ENCODE peak calls at places on chromosomes 13 and 19, in nine cellular contexts. One of them, this sample, is unnamed. For H3K27me3, the result is how much of the 10 kb centered on the place peaks cover.

GRCh38 chr19:52520013-52520412 is 7.5 kb upstream of the ZNF808 start:
- DNase-seq in Peyer's patch: no peak
- DNase-seq in IMR-90: no peak
- DNase-seq in left ventricle myocardium inferior: no peak
- DNase-seq in pancreas: no peak
- DNase-seq in right atrium auricular region: no peak
- DNase-seq in mammary epithelial cell: no peak
- DNase-seq in hepatocyte: peak
- DNase-seq in small intestine: no peak
- DNase-seq in this sample: no peak

GRCh38 chr19:35030257-35031071 is at the start of gene SCN1B:
- DNase-seq in Peyer's patch: no peak
- DNase-seq in IMR-90: peak
- DNase-seq in left ventricle myocardium inferior: peak
- DNase-seq in pancreas: peak
- DNase-seq in right atrium auricular region: no peak
- DNase-seq in mammary epithelial cell: peak
- DNase-seq in hepatocyte: peak
- DNase-seq in small intestine: peak
- DNase-seq in this sample: peak

GRCh38 chr19:38210458-38210987 is 13.5 kb downstream of the DPF1 start:
- DNase-seq in Peyer's patch: no peak
- DNase-seq in IMR-90: peak
- DNase-seq in left ventricle myocardium inferior: peak
- DNase-seq in pancreas: no peak
- DNase-seq in right atrium auricular region: no peak
- DNase-seq in mammary epithelial cell: no peak
- DNase-seq in hepatocyte: peak
- DNase-seq in small intestine: no peak
- DNase-seq in this sample: no peak

GRCh38 chr13:74978596-74978995 is 503.4 kb downstream of the TBC1D4 start:
- DNase-seq in Peyer's patch: no peak
- DNase-seq in IMR-90: no peak
- DNase-seq in left ventricle myocardium inferior: no peak
- DNase-seq in pancreas: no peak
- DNase-seq in right atrium auricular region: no peak
- DNase-seq in mammary epithelial cell: peak
- DNase-seq in hepatocyte: no peak
- DNase-seq in small intestine: no peak
- DNase-seq in this sample: no peak

GRCh38 chr13:95485045-95485517 is 67.4 kb upstream of the CLDN10 start:
- DNase-seq in Peyer's patch: no peak
- DNase-seq in IMR-90: peak
- DNase-seq in left ventricle myocardium inferior: no peak
- DNase-seq in pancreas: no peak
- DNase-seq in right atrium auricular region: peak
- DNase-seq in mammary epithelial cell: peak
- DNase-seq in hepatocyte: no peak
- DNase-seq in small intestine: no peak
- DNase-seq in this sample: no peak

GRCh38 chr19:41847351-41848105 is 2.7 kb downstream of the DMRTC2 start:
- DNase-seq in Peyer's patch: no peak
- DNase-seq in IMR-90: no peak
- DNase-seq in left ventricle myocardium inferior: no peak
- DNase-seq in pancreas: no peak
- DNase-seq in right atrium auricular region: no peak
- DNase-seq in mammary epithelial cell: no peak
- DNase-seq in hepatocyte: no peak
- DNase-seq in small intestine: no peak
- DNase-seq in this sample: no peak

GRCh38 chr13:27971236-27971645 is 2.1 kb upstream of the CDX2 start:
- DNase-seq in Peyer's patch: no peak
- DNase-seq in IMR-90: no peak
- DNase-seq in left ventricle myocardium inferior: no peak
- DNase-seq in pancreas: no peak
- DNase-seq in right atrium auricular region: no peak
- DNase-seq in mammary epithelial cell: no peak
- DNase-seq in hepatocyte: peak
- DNase-seq in small intestine: peak
- DNase-seq in this sample: no peak

GRCh38 chr19:7247160-7247559 is 47.1 kb downstream of the INSR start:
- DNase-seq in Peyer's patch: no peak
- DNase-seq in IMR-90: no peak
- DNase-seq in left ventricle myocardium inferior: no peak
- DNase-seq in pancreas: no peak
- DNase-seq in right atrium auricular region: no peak
- DNase-seq in mammary epithelial cell: peak
- DNase-seq in hepatocyte: no peak
- DNase-seq in small intestine: no peak
- DNase-seq in this sample: no peak

GRCh38 chr19:42199440-42200115 is 17.9 kb downstream of the DEDD2 start:
- DNase-seq in Peyer's patch: peak
- DNase-seq in IMR-90: no peak
- DNase-seq in left ventricle myocardium inferior: peak
- DNase-seq in pancreas: no peak
- DNase-seq in right atrium auricular region: no peak
- DNase-seq in mammary epithelial cell: peak
- DNase-seq in hepatocyte: no peak
- DNase-seq in small intestine: peak
- DNase-seq in this sample: peak

GRCh38 chr13:99979453-99980200 is 2.0 kb upstream of the ZIC2 start:
- DNase-seq in Peyer's patch: no peak
- DNase-seq in IMR-90: no peak
- DNase-seq in left ventricle myocardium inferior: no peak
- DNase-seq in pancreas: peak
- DNase-seq in right atrium auricular region: peak
- DNase-seq in mammary epithelial cell: no peak
- DNase-seq in hepatocyte: peak
- DNase-seq in small intestine: no peak
- DNase-seq in this sample: no peak

GRCh38 chr13:38308736-38309135 is 40.9 kb upstream of the UFM1 start:
- DNase-seq in Peyer's patch: no peak
- DNase-seq in IMR-90: peak
- DNase-seq in left ventricle myocardium inferior: no peak
- DNase-seq in pancreas: no peak
- DNase-seq in right atrium auricular region: no peak
- DNase-seq in mammary epithelial cell: peak
- DNase-seq in hepatocyte: peak
- DNase-seq in small intestine: no peak
- DNase-seq in this sample: no peak

GRCh38 chr19:10120538-10121198 is 969 bp upstream of the EIF3G start:
- DNase-seq in Peyer's patch: no peak
- DNase-seq in IMR-90: peak
- DNase-seq in left ventricle myocardium inferior: no peak
- DNase-seq in pancreas: no peak
- DNase-seq in right atrium auricular region: peak
- DNase-seq in mammary epithelial cell: peak
- DNase-seq in hepatocyte: no peak
- DNase-seq in small intestine: no peak
- DNase-seq in this sample: no peak

GRCh38 chr19:7159105-7159933 is 89.8 kb downstream of the ZNF557 start:
- DNase-seq in Peyer's patch: no peak
- DNase-seq in IMR-90: peak
- DNase-seq in left ventricle myocardium inferior: peak
- DNase-seq in pancreas: no peak
- DNase-seq in right atrium auricular region: peak
- DNase-seq in mammary epithelial cell: no peak
- DNase-seq in hepatocyte: peak
- DNase-seq in small intestine: no peak
- DNase-seq in this sample: no peak

GRCh38 chr13:20006206-20006605 is 47.7 kb downstream of the ZMYM2 start:
- DNase-seq in Peyer's patch: no peak
- DNase-seq in IMR-90: peak
- DNase-seq in left ventricle myocardium inferior: no peak
- DNase-seq in pancreas: no peak
- DNase-seq in right atrium auricular region: no peak
- DNase-seq in mammary epithelial cell: no peak
- DNase-seq in hepatocyte: no peak
- DNase-seq in small intestine: no peak
- DNase-seq in this sample: no peak

GRCh38 chr13:41398494-41399190 is 58.7 kb upstream of the RGCC start:
- DNase-seq in Peyer's patch: no peak
- DNase-seq in IMR-90: no peak
- DNase-seq in left ventricle myocardium inferior: no peak
- DNase-seq in pancreas: no peak
- DNase-seq in right atrium auricular region: no peak
- DNase-seq in mammary epithelial cell: no peak
- DNase-seq in hepatocyte: no peak
- DNase-seq in small intestine: no peak
- DNase-seq in this sample: no peak

GRCh38 chr13:73722120-73722519 is 412.1 kb downstream of the KLF12 start:
- DNase-seq in Peyer's patch: no peak
- DNase-seq in IMR-90: peak
- DNase-seq in left ventricle myocardium inferior: no peak
- DNase-seq in pancreas: no peak
- DNase-seq in right atrium auricular region: no peak
- DNase-seq in mammary epithelial cell: peak
- DNase-seq in hepatocyte: peak
- DNase-seq in small intestine: peak
- DNase-seq in this sample: no peak

GRCh38 chr19:21697698-21698097 is 69.7 kb downstream of the ZNF100 start:
- DNase-seq in Peyer's patch: no peak
- DNase-seq in IMR-90: no peak
- DNase-seq in left ventricle myocardium inferior: no peak
- DNase-seq in pancreas: no peak
- DNase-seq in right atrium auricular region: no peak
- DNase-seq in mammary epithelial cell: no peak
- DNase-seq in hepatocyte: no peak
- DNase-seq in small intestine: no peak
- DNase-seq in this sample: no peak

GRCh38 chr19:38229585-38230073 is 5.6 kb upstream of the DPF1 start:
- DNase-seq in Peyer's patch: peak
- DNase-seq in IMR-90: peak
- DNase-seq in left ventricle myocardium inferior: peak
- DNase-seq in pancreas: peak
- DNase-seq in right atrium auricular region: no peak
- DNase-seq in mammary epithelial cell: peak
- DNase-seq in hepatocyte: peak
- DNase-seq in small intestine: peak
- DNase-seq in this sample: peak

GRCh38 chr13:103133551-103133950 is 67.3 kb upstream of the SLC10A2 start:
- DNase-seq in Peyer's patch: no peak
- DNase-seq in IMR-90: no peak
- DNase-seq in left ventricle myocardium inferior: no peak
- DNase-seq in pancreas: no peak
- DNase-seq in right atrium auricular region: no peak
- DNase-seq in mammary epithelial cell: no peak
- DNase-seq in hepatocyte: no peak
- DNase-seq in small intestine: no peak
- DNase-seq in this sample: no peak

GRCh38 chr13:31174018-31174417 is 12.3 kb upstream of the HSPH1 start:
- DNase-seq in Peyer's patch: no peak
- DNase-seq in IMR-90: peak
- DNase-seq in left ventricle myocardium inferior: no peak
- DNase-seq in pancreas: no peak
- DNase-seq in right atrium auricular region: no peak
- DNase-seq in mammary epithelial cell: no peak
- DNase-seq in hepatocyte: no peak
- DNase-seq in small intestine: no peak
- DNase-seq in this sample: no peak

GRCh38 chr13:114077938-114078335 is 54.5 kb downstream of the RASA3 start:
- DNase-seq in Peyer's patch: no peak
- DNase-seq in IMR-90: peak
- DNase-seq in left ventricle myocardium inferior: no peak
- DNase-seq in pancreas: peak
- DNase-seq in right atrium auricular region: no peak
- DNase-seq in mammary epithelial cell: no peak
- DNase-seq in hepatocyte: peak
- DNase-seq in small intestine: no peak
- DNase-seq in this sample: no peak

GRCh38 chr13:114179087-114179658 is at the start of gene CFAP97D2:
- DNase-seq in Peyer's patch: no peak
- DNase-seq in IMR-90: no peak
- DNase-seq in left ventricle myocardium inferior: no peak
- DNase-seq in pancreas: no peak
- DNase-seq in right atrium auricular region: no peak
- DNase-seq in mammary epithelial cell: no peak
- DNase-seq in hepatocyte: no peak
- DNase-seq in small intestine: no peak
- DNase-seq in this sample: no peak

GRCh38 chr19:41951686-41952172 is 7.4 kb downstream of the RABAC1 start:
- DNase-seq in Peyer's patch: peak
- DNase-seq in IMR-90: peak
- DNase-seq in left ventricle myocardium inferior: peak
- DNase-seq in pancreas: peak
- DNase-seq in right atrium auricular region: peak
- DNase-seq in mammary epithelial cell: peak
- DNase-seq in hepatocyte: peak
- DNase-seq in small intestine: peak
- DNase-seq in this sample: peak

GRCh38 chr19:48663667-48664066 is 9.2 kb downstream of the NTN5 start:
- DNase-seq in Peyer's patch: no peak
- DNase-seq in IMR-90: no peak
- DNase-seq in left ventricle myocardium inferior: no peak
- DNase-seq in pancreas: no peak
- DNase-seq in right atrium auricular region: no peak
- DNase-seq in mammary epithelial cell: no peak
- DNase-seq in hepatocyte: no peak
- DNase-seq in small intestine: no peak
- DNase-seq in this sample: no peak
- H3K4me3 ChIP-seq in Peyer's patch: no peak
- H3K4me3 ChIP-seq in IMR-90: no peak
- H3K4me3 ChIP-seq in left ventricle myocardium inferior: no peak
- H3K4me3 ChIP-seq in pancreas: no peak
- H3K4me3 ChIP-seq in right atrium auricular region: no peak
- H3K4me3 ChIP-seq in mammary epithelial cell: no peak
- H3K4me3 ChIP-seq in hepatocyte: no peak
- H3K4me3 ChIP-seq in small intestine: no peak
- H3K4me3 ChIP-seq in this sample: no peak

GRCh38 chr13:39418424-39418823 is 184.6 kb downstream of the LHFPL6 start:
- DNase-seq in Peyer's patch: no peak
- DNase-seq in IMR-90: no peak
- DNase-seq in left ventricle myocardium inferior: no peak
- DNase-seq in pancreas: no peak
- DNase-seq in right atrium auricular region: no peak
- DNase-seq in mammary epithelial cell: no peak
- DNase-seq in hepatocyte: no peak
- DNase-seq in small intestine: no peak
- DNase-seq in this sample: no peak
- H3K27me3 ChIP-seq in Peyer's patch: under half
- H3K27me3 ChIP-seq in IMR-90: under half
- H3K27me3 ChIP-seq in left ventricle myocardium inferior: under half
- H3K27me3 ChIP-seq in pancreas: under half
- H3K27me3 ChIP-seq in right atrium auricular region: under half
- H3K27me3 ChIP-seq in mammary epithelial cell: under half
- H3K27me3 ChIP-seq in hepatocyte: under half
- H3K27me3 ChIP-seq in small intestine: under half
- H3K27me3 ChIP-seq in this sample: under half

GRCh38 chr19:12983091-12983490 is 12.2 kb upstream of the NFIX start:
- DNase-seq in Peyer's patch: no peak
- DNase-seq in IMR-90: no peak
- DNase-seq in left ventricle myocardium inferior: no peak
- DNase-seq in pancreas: no peak
- DNase-seq in right atrium auricular region: no peak
- DNase-seq in mammary epithelial cell: no peak
- DNase-seq in hepatocyte: no peak
- DNase-seq in small intestine: no peak
- DNase-seq in this sample: no peak
- H3K4me3 ChIP-seq in Peyer's patch: peak
- H3K4me3 ChIP-seq in IMR-90: peak
- H3K4me3 ChIP-seq in left ventricle myocardium inferior: peak
- H3K4me3 ChIP-seq in pancreas: no peak
- H3K4me3 ChIP-seq in right atrium auricular region: no peak
- H3K4me3 ChIP-seq in mammary epithelial cell: peak
- H3K4me3 ChIP-seq in hepatocyte: no peak
- H3K4me3 ChIP-seq in small intestine: no peak
- H3K4me3 ChIP-seq in this sample: peak

GRCh38 chr19:688214-688613 is 7.0 kb downstream of the PRSS57 start:
- DNase-seq in Peyer's patch: no peak
- DNase-seq in IMR-90: no peak
- DNase-seq in left ventricle myocardium inferior: no peak
- DNase-seq in pancreas: no peak
- DNase-seq in right atrium auricular region: no peak
- DNase-seq in mammary epithelial cell: no peak
- DNase-seq in hepatocyte: no peak
- DNase-seq in small intestine: no peak
- DNase-seq in this sample: no peak
- H3K27me3 ChIP-seq in Peyer's patch: under half
- H3K27me3 ChIP-seq in IMR-90: under half
- H3K27me3 ChIP-seq in left ventricle myocardium inferior: under half
- H3K27me3 ChIP-seq in pancreas: under half
- H3K27me3 ChIP-seq in right atrium auricular region: under half
- H3K27me3 ChIP-seq in mammary epithelial cell: under half
- H3K27me3 ChIP-seq in hepatocyte: under half
- H3K27me3 ChIP-seq in small intestine: under half
- H3K27me3 ChIP-seq in this sample: under half